ENCODE peak calls at places on chromosome 22, in nine cellular contexts. N, L, M, K, T, R, H, I and S are unnamed samples.

GRCh38 chr22:27401321-27401720 is 400.2 kb downstream of the MN1 start:
- DNase-seq in N (no peak), K (no peak), M (no peak), I (peak; percentile 5), T (no peak), H (no peak), L (no peak), R (no peak), S (peak; percentile 53)

GRCh38 chr22:50396751-50397370 is 53.7 kb downstream of the PPP6R2 start:
- DNase-seq in K (no peak), T (no peak), L (peak; percentile 10), R (no peak), I (no peak), N (no peak), H (no peak), M (no peak), S (no peak)

GRCh38 chr22:40247976-40248375 is 70.3 kb downstream of the TNRC6B start:
- DNase-seq in M (no peak), L (no peak), N (no peak), R (peak; percentile 35), H (no peak), T (no peak), I (no peak), K (no peak), S (no peak)

GRCh38 chr22:45977551-45978274 is 751 bp upstream of the WNT7B start:
- DNase-seq in K (peak; percentile 38), I (no peak), R (no peak), M (no peak), N (no peak), T (no peak), L (peak; percentile 51), H (no peak), S (no peak)

GRCh38 chr22:40533712-40534378 is 102.7 kb downstream of the MRTFA start:
- DNase-seq in I (peak; percentile 76), L (peak; percentile 29), R (peak; percentile 45), H (peak; percentile 62), M (peak; percentile 84), T (no peak), N (peak; percentile 19), K (peak; percentile 73), S (peak; percentile 54)

GRCh38 chr22:30649430-30650007 is 13.9 kb downstream of the SLC35E4 start:
- DNase-seq in M (peak; percentile 93), T (peak; percentile 73), I (peak; percentile 58), L (peak; percentile 85), H (peak; percentile 92), N (peak; percentile 77), K (peak; percentile 94), R (peak; percentile 34), S (peak; percentile 93)

GRCh38 chr22:40218723-40219294 is 41.1 kb downstream of the TNRC6B start:
- DNase-seq in N (no peak), T (no peak), H (no peak), I (no peak), K (peak; percentile 44), R (no peak), L (no peak), M (peak; percentile 17), S (no peak)

GRCh38 chr22:24553597-24554315 is 1.2 kb downstream of the GUCD1 start:
- DNase-seq in M (peak; percentile 20), K (peak; percentile 37), L (no peak), R (no peak), I (no peak), T (no peak), N (no peak), H (no peak), S (no peak)

GRCh38 chr22:44519895-44520294 is 21.9 kb upstream of the RTL6 start:
- DNase-seq in H (no peak), K (no peak), T (no peak), M (no peak), L (no peak), I (no peak), N (no peak), R (no peak), S (no peak)

GRCh38 chr22:17990942-17991341 is 33.4 kb downstream of the MICAL3 start:
- DNase-seq in I (no peak), T (no peak), L (no peak), M (no peak), R (no peak), N (no peak), H (no peak), K (peak; percentile 52), S (no peak)

GRCh38 chr22:20905415-20906386 is 11.5 kb upstream of the CRKL start:
- DNase-seq in R (no peak), L (no peak), M (no peak), N (no peak), K (peak; percentile 91), I (no peak), H (no peak), T (no peak), S (no peak)